ENCODE peak calls at places on chromosomes 3 and 15, in four cellular contexts. V is sigmoid colon, F is breast epithelium, S is HL-60. K is an unnamed sample.

GRCh38 chr15:98154863-98155262 is 194.4 kb downstream of the ARRDC4 start:
- DNase-seq in S (no peak), F (no peak), V (no peak), K (no peak)

GRCh38 chr15:99732711-99733267 is 448 bp downstream of the LYSMD4 start:
- DNase-seq in V (peak; percentile 79), F (no peak), S (peak; percentile 9), K (no peak)

GRCh38 chr3:155026999-155027591 is 53.0 kb upstream of the MME start:
- DNase-seq in F (no peak), S (peak; percentile 45), V (no peak), K (no peak)

GRCh38 chr3:65080432-65080831 is 392.6 kb upstream of the ADAMTS9 start:
- DNase-seq in S (no peak), F (no peak), V (no peak), K (no peak)

GRCh38 chr3:42696356-42697301 is 6.0 kb downstream of the HHATL start:
- DNase-seq in F (peak; percentile 47), S (no peak), V (no peak), K (no peak)

GRCh38 chr3:139302801-139303113 is 41.1 kb upstream of the MRPS22 start:
- DNase-seq in F (no peak), V (no peak), S (no peak), K (no peak)

GRCh38 chr3:157533298-157533870 is 30.2 kb upstream of the VEPH1 start:
- DNase-seq in F (no peak), S (no peak), V (no peak), K (no peak)

GRCh38 chr3:21665444-21665843 is 85.6 kb downstream of the ZNF385D start:
- DNase-seq in F (no peak), V (no peak), S (no peak), K (no peak)

GRCh38 chr3:184636774-184637316 is 75.0 kb downstream of the MAGEF1 start:
- DNase-seq in F (peak; percentile 77), S (peak; percentile 63), V (no peak), K (no peak)

GRCh38 chr3:67335813-67336212 is 318.6 kb downstream of the SUCLG2 start:
- DNase-seq in V (no peak), F (no peak), S (no peak), K (no peak)

GRCh38 chr15:49831206-49831965 is 210.5 kb downstream of the DTWD1 start:
- DNase-seq in S (no peak), V (peak; percentile 74), F (no peak), K (no peak)

GRCh38 chr15:61840090-61840489 is 220.2 kb downstream of the VPS13C start:
- DNase-seq in F (no peak), S (no peak), V (no peak), K (no peak)

GRCh38 chr15:58014040-58014439 is 51.5 kb downstream of the ALDH1A2 start:
- DNase-seq in S (no peak), F (no peak), V (no peak), K (no peak)
- TF ChIP-seq POLR2AphosphoS5 in S (no peak), F (no peak), V (no peak), K (no peak)

DNA sequence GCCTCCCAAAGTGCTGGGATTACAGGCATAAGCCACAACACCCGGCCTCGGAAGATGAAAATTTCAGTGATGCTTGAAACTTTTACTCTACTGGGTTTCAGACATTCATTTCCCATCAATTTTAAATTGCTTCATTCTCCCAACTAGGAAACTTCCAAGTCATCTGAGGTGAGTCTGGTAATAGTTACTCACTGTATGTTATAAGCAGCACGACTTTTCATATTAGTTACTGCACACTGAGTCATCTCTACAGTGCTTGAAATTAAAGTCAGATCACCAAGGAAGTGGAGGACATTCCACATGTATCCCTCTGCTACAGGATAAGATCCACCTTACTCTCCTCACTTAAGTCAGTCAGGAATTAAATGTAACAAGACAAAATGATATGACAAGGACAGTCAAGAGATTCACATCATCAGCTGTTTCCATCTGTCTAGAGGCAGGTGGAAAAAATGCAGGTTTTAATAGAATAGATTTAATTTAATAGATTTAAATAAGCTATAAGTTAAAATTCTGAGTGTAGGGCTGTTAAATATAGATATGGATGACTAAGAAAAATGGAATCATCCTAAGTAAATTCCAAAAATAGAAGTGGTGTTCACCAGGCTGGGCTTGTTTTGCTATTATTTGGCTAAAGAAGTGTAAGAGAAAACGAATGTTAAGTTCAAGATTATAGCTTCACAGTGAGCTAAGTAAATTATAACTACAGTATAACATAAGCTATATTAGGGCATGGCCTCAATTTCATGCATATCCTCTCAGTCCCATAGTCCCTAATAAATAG is 104.4 kb downstream of the TMCO5A start:
- DNase-seq in V (no peak), F (no peak), S (no peak), K (no peak)
- TF ChIP-seq CTCF in V (no peak), F (no peak), S (no peak), K (no peak)

GRCh38 chr3:7260975-7261374 is 400.1 kb downstream of the GRM7 start:
- DNase-seq in V (no peak), S (no peak), F (no peak), K (no peak)
- TF ChIP-seq POLR2AphosphoS5 in V (no peak), S (no peak), F (no peak), K (no peak)

DNA sequence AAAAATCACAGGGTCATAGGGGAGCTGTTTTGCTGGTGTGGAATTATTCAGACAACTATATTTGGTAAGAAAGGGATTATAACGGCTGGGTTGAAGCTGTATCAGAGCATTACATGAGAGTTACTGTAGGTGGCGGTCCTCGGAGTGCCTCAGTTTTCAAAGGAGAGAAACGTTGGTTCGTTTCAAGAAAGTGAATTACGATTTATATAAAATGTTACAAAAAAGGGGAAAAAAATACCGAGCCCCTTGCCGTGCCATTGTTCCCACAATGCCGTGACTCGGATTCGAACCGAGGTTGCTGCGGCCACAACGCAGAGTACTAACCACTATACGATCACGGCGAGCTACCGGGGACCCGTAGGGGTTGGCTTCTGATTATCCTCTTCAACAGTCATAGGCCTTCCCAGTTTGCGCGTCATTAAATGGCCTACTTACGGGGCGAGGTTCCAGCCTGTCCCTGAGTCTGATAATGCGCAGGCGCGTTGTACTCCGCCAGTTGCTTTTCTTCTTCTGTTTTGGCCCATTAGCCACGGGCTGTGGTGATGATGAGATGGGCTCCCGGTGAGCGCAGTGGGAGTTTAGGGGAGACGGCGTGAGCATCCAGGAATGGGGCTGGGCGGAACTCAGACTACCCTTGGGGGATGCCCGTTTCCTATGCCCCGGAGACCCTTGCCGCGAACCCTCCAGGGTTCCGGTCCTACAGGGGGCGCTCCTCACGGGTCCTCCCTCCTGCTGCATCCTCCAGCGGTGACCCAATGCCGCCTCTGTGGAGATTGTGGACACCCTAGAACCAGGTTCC is 10.8 kb upstream of the SHF start:
- DNase-seq in F (peak; percentile 95), S (peak; percentile 95), V (peak; percentile 99), K (peak; percentile 100)
- TF ChIP-seq CTCF in F (peak; percentile 61), S (peak; percentile 72), V (peak; percentile 56), K (peak; percentile 62)

GRCh38 chr3:180989291-180990163 is at the start of gene DNAJC19:
- DNase-seq in F (peak; percentile 87), S (peak; percentile 97), V (peak; percentile 96), K (peak; percentile 97)
- TF ChIP-seq POLR2AphosphoS5 in F (peak; percentile 96), S (peak; percentile 92), V (peak; percentile 91), K (peak; percentile 97)

GRCh38 chr3:168591587-168591986 is 495.9 kb upstream of the GOLIM4 start:
- DNase-seq in S (no peak), F (no peak), V (no peak), K (no peak)

GRCh38 chr3:168596175-168596574 is 500.5 kb upstream of the GOLIM4 start:
- DNase-seq in S (no peak), F (no peak), V (no peak), K (no peak)
- TF ChIP-seq CTCF in S (no peak), F (no peak), V (no peak), K (no peak)

DNA sequence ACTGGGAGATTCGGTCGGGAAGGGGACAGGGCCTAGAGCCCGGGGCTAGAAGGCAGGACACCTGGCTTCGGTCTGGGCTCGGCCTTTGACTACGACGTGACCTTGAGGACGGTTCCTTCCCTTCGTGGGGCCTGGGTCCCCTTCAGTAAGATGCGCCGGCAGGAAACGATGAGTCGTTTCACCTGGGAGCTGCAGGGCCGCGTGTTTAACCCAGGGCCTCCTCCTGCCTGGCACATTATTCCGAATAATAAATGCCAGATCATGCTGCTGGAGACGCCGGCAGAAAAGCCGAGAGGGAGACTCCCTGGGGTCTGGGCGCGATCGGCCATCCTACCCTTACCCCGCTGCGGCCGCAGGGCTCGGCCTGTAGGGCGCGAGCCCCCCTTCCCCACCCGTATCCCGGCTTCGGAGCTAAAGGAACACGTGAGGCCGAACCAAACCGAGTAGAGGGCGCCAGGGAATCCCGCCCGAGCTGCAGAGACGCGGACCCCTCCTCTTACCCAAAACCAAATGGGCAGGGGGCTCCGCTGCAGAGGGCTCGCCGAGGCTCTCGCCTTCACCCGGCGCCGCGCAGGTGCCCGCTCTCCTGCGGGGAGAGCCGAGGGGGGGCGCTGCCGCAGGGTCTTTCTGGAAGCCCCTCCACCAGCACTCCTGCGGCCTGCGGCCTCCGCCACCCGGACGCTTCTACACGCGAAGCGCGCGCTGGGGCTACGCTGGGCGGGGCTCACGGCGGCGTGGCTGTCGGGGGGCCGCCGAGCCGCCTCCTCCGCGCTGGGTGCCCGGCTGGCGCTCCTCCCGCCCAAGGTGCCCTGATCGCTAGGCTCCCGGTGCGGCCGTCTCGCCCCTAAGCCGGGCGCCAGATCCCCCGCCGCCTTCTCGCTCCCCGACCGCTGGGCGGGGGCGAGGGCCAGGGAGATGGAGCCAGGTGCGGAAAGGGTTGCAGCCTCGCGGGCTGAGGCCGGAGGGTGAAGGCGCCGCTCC is at the start of gene BDH1:
- DNase-seq in V (no peak), F (no peak), S (peak; percentile 68), K (no peak)
- TF ChIP-seq POLR2AphosphoS5 in V (no peak), F (no peak), S (no peak), K (no peak)

K was measured in esophagus muscularis mucosa.